ENCODE peak calls at places on chromosomes 6 and 20, in ten cellular contexts. Q, E, N, S, K, Y, V, L, U and H are unnamed samples.

GRCh38 chr6:38175786-38176185 is 356.3 kb downstream of the ZFAND3 start:
- DNase-seq in Q (no peak), E (no peak), N (no peak), S (no peak), K (no peak), Y (no peak), V (no peak), L (no peak), U (no peak), H (no peak)

GRCh38 chr20:21179796-21180195 is 53.9 kb downstream of the KIZ start:
- DNase-seq in Q (peak), E (no peak), N (no peak), S (no peak), K (no peak), Y (no peak), V (no peak), L (no peak), U (no peak), H (no peak)

GRCh38 chr20:1186367-1186991 is 1.7 kb upstream of the TMEM74B start:
- DNase-seq in Q (no peak), E (no peak), N (no peak), S (no peak), K (no peak), Y (no peak), V (no peak), L (no peak), U (no peak), H (no peak)

GRCh38 chr20:12012241-12013222 is 94.8 kb downstream of the BTBD3 start:
- DNase-seq in Q (peak), E (peak), N (peak), S (no peak), K (peak), Y (no peak), V (no peak), L (peak), U (peak), H (no peak)

GRCh38 chr20:31906001-31906400 is 35.6 kb downstream of the TTLL9 start:
- DNase-seq in Q (no peak), E (no peak), N (no peak), S (no peak), K (no peak), Y (no peak), V (no peak), L (no peak), U (no peak), H (no peak)

GRCh38 chr6:90940812-90941481 is 354.1 kb upstream of the MAP3K7 start:
- DNase-seq in Q (peak), E (peak), N (no peak), S (no peak), K (no peak), Y (no peak), V (no peak), L (no peak), U (peak), H (no peak)

GRCh38 chr6:162922816-162923215 is 195.0 kb downstream of the PACRG start:
- DNase-seq in Q (no peak), E (no peak), N (no peak), S (no peak), K (no peak), Y (no peak), V (no peak), L (no peak), U (no peak), H (no peak)

GRCh38 chr6:159267165-159267564 is 98.0 kb downstream of the FNDC1 start:
- DNase-seq in Q (peak), E (no peak), N (no peak), S (no peak), K (no peak), Y (no peak), V (no peak), L (no peak), U (peak), H (no peak)

GRCh38 chr6:10528170-10528981 is 7.2 kb downstream of the GCNT2 start:
- DNase-seq in Q (peak), E (peak), N (peak), S (peak), K (no peak), Y (no peak), V (peak), L (peak), U (peak), H (no peak)

GRCh38 chr20:22985212-22985611 is 49.9 kb upstream of the SSTR4 start:
- DNase-seq in Q (no peak), E (no peak), N (no peak), S (no peak), K (no peak), Y (no peak), V (no peak), L (no peak), U (no peak), H (no peak)

GRCh38 chr6:34243901-34244884 is 4.6 kb downstream of the SMIM29 start:
- DNase-seq in Q (peak), E (no peak), N (peak), S (no peak), K (peak), Y (peak), V (peak), L (peak), U (peak), H (no peak)

GRCh38 chr6:90294614-90294988 is 2.0 kb downstream of the BACH2 start:
- DNase-seq in Q (no peak), E (no peak), N (no peak), S (peak), K (no peak), Y (no peak), V (no peak), L (no peak), U (no peak), H (no peak)

GRCh38 chr6:39914239-39914638 is 20.0 kb downstream of the MOCS1 start:
- DNase-seq in Q (no peak), E (no peak), N (no peak), S (no peak), K (no peak), Y (no peak), V (no peak), L (no peak), U (no peak), H (no peak)

GRCh38 chr20:58985656-58986055 is 4.6 kb downstream of the NELFCD start:
- DNase-seq in Q (peak), E (no peak), N (no peak), S (no peak), K (no peak), Y (no peak), V (peak), L (no peak), U (no peak), H (no peak)

GRCh38 chr6:93751969-93752368 is 332.6 kb upstream of the EPHA7 start:
- DNase-seq in Q (peak), E (no peak), N (no peak), S (no peak), K (no peak), Y (no peak), V (no peak), L (no peak), U (no peak), H (no peak)

GRCh38 chr6:63904844-63905243 is 269.2 kb downstream of the PHF3 start:
- DNase-seq in Q (peak), E (no peak), N (no peak), S (no peak), K (no peak), Y (no peak), V (no peak), L (no peak), U (peak), H (no peak)

GRCh38 chr6:39029156-39030011 is 19.2 kb upstream of the GLP1R start:
- DNase-seq in Q (peak), E (peak), N (peak), S (peak), K (no peak), Y (no peak), V (no peak), L (peak), U (peak), H (no peak)

GRCh38 chr20:56247954-56248782 is at the start of gene MC3R:
- DNase-seq in Q (peak), E (peak), N (peak), S (peak), K (peak), Y (peak), V (no peak), L (no peak), U (peak), H (no peak)

GRCh38 chr6:41687501-41688175 is 47.8 kb downstream of the TFEB start:
- DNase-seq in Q (no peak), E (no peak), N (no peak), S (no peak), K (peak), Y (no peak), V (no peak), L (peak), U (no peak), H (no peak)

GRCh38 chr20:21684671-21685070 is 20.8 kb upstream of the PAX1 start:
- DNase-seq in Q (no peak), E (no peak), N (no peak), S (no peak), K (no peak), Y (no peak), V (no peak), L (no peak), U (no peak), H (no peak)

GRCh38 chr20:57190536-57191265 is 75.7 kb downstream of the BMP7 start:
- DNase-seq in Q (no peak), E (no peak), N (no peak), S (no peak), K (no peak), Y (no peak), V (no peak), L (no peak), U (peak), H (no peak)

GRCh38 chr6:2035046-2035445 is 210.4 kb downstream of the GMDS start:
- DNase-seq in Q (no peak), E (no peak), N (peak), S (no peak), K (no peak), Y (no peak), V (no peak), L (no peak), U (no peak), H (no peak)

GRCh38 chr20:11018668-11019170 is 344.9 kb upstream of the JAG1 start:
- DNase-seq in Q (no peak), E (no peak), N (no peak), S (no peak), K (no peak), Y (no peak), V (no peak), L (no peak), U (no peak), H (no peak)

GRCh38 chr6:118186676-118187567 is 279.9 kb downstream of the SLC35F1 start:
- DNase-seq in Q (peak), E (no peak), N (no peak), S (no peak), K (no peak), Y (no peak), V (no peak), L (no peak), U (no peak), H (no peak)

GRCh38 chr20:47551841-47552240 is 50.2 kb downstream of the NCOA3 start:
- DNase-seq in Q (no peak), E (no peak), N (peak), S (no peak), K (peak), Y (no peak), V (no peak), L (no peak), U (peak), H (no peak)

GRCh38 chr20:59412896-59413295 is 112.5 kb downstream of the EDN3 start:
- DNase-seq in Q (no peak), E (no peak), N (no peak), S (no peak), K (no peak), Y (no peak), V (peak), L (no peak), U (peak), H (no peak)

GRCh38 chr6:71822626-71823025 is 63.7 kb upstream of the RIMS1 start:
- DNase-seq in Q (no peak), E (no peak), N (no peak), S (no peak), K (no peak), Y (no peak), V (no peak), L (no peak), U (no peak), H (no peak)

GRCh38 chr6:130760006-130760405 is 67.2 kb upstream of the SMLR1 start:
- DNase-seq in Q (peak), E (no peak), N (no peak), S (no peak), K (peak), Y (no peak), V (no peak), L (no peak), U (no peak), H (no peak)

GRCh38 chr6:170111816-170112582 is 178.9 kb downstream of the DLL1 start:
- DNase-seq in Q (no peak), E (no peak), N (no peak), S (no peak), K (no peak), Y (peak), V (peak), L (peak), U (no peak), H (no peak)

GRCh38 chr20:53032021-53033001 is 60.2 kb downstream of the TSHZ2 start:
- DNase-seq in Q (peak), E (no peak), N (no peak), S (no peak), K (peak), Y (no peak), V (no peak), L (no peak), U (peak), H (no peak)

GRCh38 chr6:137313928-137314855 is 95.0 kb upstream of the IFNGR1 start:
- DNase-seq in Q (peak), E (peak), N (peak), S (peak), K (peak), Y (peak), V (peak), L (peak), U (peak), H (peak)
- H3K4me3 ChIP-seq in Q (no peak), E (no peak), N (no peak), S (no peak), K (no peak), Y (no peak), V (no peak), L (peak), U (no peak), H (peak)

DNA sequence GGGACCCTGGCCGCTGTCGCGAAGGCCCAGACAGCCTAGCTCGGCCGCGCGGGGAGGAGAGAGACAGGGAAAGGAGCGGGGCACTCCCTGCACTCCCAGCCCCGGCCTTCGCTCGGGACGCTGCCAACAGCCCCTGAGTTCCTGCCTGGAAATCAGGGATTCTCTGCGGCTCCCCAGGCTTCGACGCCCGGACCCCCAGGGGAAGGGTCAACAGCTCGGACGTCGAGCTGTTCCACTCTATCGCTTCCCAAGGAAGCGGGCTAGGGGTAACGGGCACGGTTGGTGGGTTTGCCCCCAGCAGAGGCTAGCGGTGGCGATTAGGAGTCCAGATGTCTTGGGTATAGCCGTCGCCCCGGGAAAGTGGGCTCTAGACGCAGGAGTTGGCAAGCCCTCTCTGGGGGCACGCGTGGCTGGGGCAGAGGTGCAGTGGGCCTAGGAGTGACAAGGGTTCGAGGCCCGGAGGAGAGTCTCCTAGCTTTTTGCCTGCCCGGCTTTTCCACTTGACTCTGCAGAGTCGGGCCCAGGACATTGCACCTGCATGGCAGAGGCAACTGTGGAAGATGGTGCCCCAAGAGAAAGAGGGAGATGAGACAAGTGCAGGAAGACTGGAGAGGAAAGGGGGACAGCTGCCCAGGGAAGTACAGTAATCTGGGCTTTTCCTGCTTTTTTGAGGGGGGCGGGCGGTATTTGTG is 8.3 kb downstream of the POU3F2 start:
- DNase-seq in Q (no peak), E (no peak), N (no peak), S (no peak), K (no peak), Y (no peak), V (no peak), L (peak), U (no peak), H (no peak)
- H3K4me3 ChIP-seq in Q (no peak), E (no peak), N (no peak), S (no peak), K (no peak), Y (no peak), V (no peak), L (no peak), U (no peak), H (no peak)

GRCh38 chr6:108118359-108118724 is 43.8 kb upstream of the OSTM1 start:
- DNase-seq in Q (no peak), E (no peak), N (no peak), S (no peak), K (no peak), Y (no peak), V (no peak), L (no peak), U (no peak), H (no peak)
- H3K4me3 ChIP-seq in Q (no peak), E (peak), N (peak), S (peak), K (no peak), Y (peak), V (peak), L (peak), U (peak), H (peak)

DNA sequence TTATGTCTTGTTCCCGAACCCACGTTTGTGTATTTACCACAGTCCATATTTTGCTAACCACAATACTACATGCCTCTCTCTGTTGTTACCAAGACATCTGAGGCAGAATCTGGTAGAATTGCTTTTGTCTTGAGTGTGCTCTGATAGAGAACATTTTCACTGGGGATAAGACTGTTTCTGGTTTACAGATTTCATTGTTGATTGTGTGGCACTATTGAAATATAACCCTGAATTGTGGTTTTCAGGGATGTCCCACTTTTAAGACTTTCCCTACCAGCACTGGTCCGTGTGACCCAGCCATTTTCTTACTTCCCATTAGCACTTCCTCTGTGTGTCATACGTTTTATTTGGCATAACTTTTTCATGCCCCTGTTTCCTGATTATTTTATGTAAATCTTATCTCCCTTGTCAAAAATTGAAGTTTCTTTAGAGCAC is 12.2 kb downstream of the NCOA7 start:
- DNase-seq in Q (peak), E (no peak), N (no peak), S (no peak), K (no peak), Y (no peak), V (no peak), L (no peak), U (peak), H (no peak)
- H3K4me3 ChIP-seq in Q (no peak), E (no peak), N (no peak), S (no peak), K (no peak), Y (no peak), V (no peak), L (no peak), U (no peak), H (no peak)